ENCODE peak calls at places on chromosomes 7 and 10, in six cellular contexts. Q, V, E, F, A and U are unnamed samples.

GRCh38 chr10:85851300-85851699 is 515.3 kb downstream of the GRID1 start:
- DNase-seq in Q (no peak), V (peak), E (peak), F (no peak), A (no peak), U (peak)

GRCh38 chr7:55053651-55054226 is 34.9 kb downstream of the EGFR start:
- DNase-seq in Q (no peak), V (no peak), E (no peak), F (no peak), A (no peak), U (peak)

GRCh38 chr10:58631715-58632114 is 119.0 kb downstream of the BICC1 start:
- DNase-seq in Q (no peak), V (peak), E (peak), F (no peak), A (no peak), U (peak)

GRCh38 chr10:17386616-17387075 is 67.7 kb downstream of the ST8SIA6 start:
- DNase-seq in Q (no peak), V (peak), E (peak), F (no peak), A (no peak), U (peak)

GRCh38 chr7:107890493-107890961 is 456 bp upstream of the DLD start:
- DNase-seq in Q (no peak), V (no peak), E (no peak), F (no peak), A (no peak), U (no peak)

GRCh38 chr10:29859521-29860130 is 199.8 kb downstream of the JCAD start:
- DNase-seq in Q (no peak), V (peak), E (no peak), F (no peak), A (no peak), U (peak)

GRCh38 chr7:3272691-3273141 is 28.3 kb upstream of the SDK1 start:
- DNase-seq in Q (peak), V (peak), E (peak), F (no peak), A (no peak), U (peak)

GRCh38 chr10:73232887-73233286 is 14.2 kb downstream of the DNAJC9 start:
- DNase-seq in Q (no peak), V (no peak), E (no peak), F (no peak), A (no peak), U (no peak)

GRCh38 chr10:29703276-29703675 is 68.5 kb upstream of the SVIL start:
- DNase-seq in Q (no peak), V (no peak), E (no peak), F (no peak), A (no peak), U (no peak)

GRCh38 chr10:80697926-80698325 is 160.2 kb downstream of the SH2D4B start:
- DNase-seq in Q (no peak), V (no peak), E (no peak), F (no peak), A (no peak), U (no peak)

GRCh38 chr10:88386878-88387773 is 196.0 kb downstream of the RNLS start:
- DNase-seq in Q (peak), V (peak), E (peak), F (peak), A (no peak), U (peak)

GRCh38 chr10:130169136-130169888 is 33.1 kb downstream of the GLRX3 start:
- DNase-seq in Q (no peak), V (peak), E (peak), F (no peak), A (no peak), U (peak)

GRCh38 chr7:25180592-25180923 is 47.7 kb downstream of the NPVF start:
- DNase-seq in Q (no peak), V (no peak), E (no peak), F (no peak), A (no peak), U (no peak)

GRCh38 chr10:113420733-113421200 is 132.1 kb upstream of the HABP2 start:
- DNase-seq in Q (no peak), V (no peak), E (no peak), F (no peak), A (no peak), U (no peak)

DNA sequence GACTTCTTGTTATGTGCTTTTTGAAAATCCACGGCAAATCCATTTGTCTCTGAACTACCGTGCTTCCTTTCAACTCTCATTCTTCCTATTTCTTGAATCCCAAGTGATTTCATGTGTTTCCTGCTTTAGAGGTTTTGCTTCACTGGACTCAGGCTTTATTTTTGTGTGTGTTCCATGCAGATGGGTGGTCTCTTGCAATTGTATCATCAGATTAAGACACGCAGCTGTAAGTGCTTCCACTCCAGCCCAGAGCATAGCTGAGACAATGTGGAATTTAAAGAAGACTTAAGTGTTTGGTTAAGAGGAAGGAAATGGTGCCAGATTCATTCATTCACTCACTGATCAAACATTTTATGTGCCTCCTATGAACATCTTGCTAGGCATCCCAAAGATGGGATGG is 46.3 kb upstream of the LRRC17 start:
- DNase-seq in Q (no peak), V (no peak), E (no peak), F (no peak), A (no peak), U (no peak)
- H3K4me3 ChIP-seq in Q (no peak), V (no peak), E (no peak), F (no peak), A (no peak), U (no peak)

DNA sequence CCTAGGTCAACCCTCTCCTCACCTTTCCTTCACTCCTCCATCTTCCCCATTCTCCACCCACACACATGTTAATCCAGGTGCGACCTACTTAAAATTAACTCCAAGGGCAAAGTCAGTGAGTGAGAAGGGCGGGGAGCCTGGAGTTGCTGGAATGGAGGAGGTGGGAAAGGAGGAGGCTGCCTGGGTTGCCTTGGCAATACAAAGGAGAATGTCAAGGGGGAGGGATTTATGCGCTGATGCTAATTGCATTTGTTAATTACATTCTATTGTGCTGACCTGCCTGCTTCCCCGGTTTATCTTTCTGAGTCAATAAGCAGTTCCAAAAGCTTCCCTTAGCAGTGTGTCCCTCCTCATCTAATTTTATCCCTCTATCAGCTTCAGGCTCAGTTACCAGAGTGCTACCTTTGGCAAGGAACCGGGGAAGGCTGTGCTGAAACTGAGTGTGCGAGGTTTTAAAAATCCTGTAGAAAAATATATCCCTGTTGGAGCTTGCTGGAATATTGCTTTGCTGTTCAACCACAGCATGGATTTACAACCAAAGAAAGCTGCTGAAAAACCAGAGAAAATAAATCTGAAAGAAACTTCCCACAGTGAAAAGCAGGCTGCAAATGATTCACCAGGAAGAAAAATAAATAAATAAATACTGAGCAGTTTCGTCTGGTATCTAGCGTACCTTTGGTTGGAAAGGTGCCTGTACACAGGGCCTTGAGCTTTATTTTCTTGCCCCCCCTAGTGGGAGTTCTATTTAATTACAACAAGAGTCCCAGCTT is 113.2 kb upstream of the DGKB start:
- DNase-seq in Q (peak), V (peak), E (peak), F (no peak), A (no peak), U (peak)
- TF ChIP-seq CTCF in Q (peak), V (peak), E (peak), F (peak), A (peak), U (peak)

GRCh38 chr10:62049815-62050626 is 148.5 kb downstream of the ARID5B start:
- DNase-seq in Q (no peak), V (peak), E (peak), F (no peak), A (no peak), U (peak)
- H3K4me3 ChIP-seq in Q (no peak), V (peak), E (peak), F (peak), A (peak), U (peak)

DNA sequence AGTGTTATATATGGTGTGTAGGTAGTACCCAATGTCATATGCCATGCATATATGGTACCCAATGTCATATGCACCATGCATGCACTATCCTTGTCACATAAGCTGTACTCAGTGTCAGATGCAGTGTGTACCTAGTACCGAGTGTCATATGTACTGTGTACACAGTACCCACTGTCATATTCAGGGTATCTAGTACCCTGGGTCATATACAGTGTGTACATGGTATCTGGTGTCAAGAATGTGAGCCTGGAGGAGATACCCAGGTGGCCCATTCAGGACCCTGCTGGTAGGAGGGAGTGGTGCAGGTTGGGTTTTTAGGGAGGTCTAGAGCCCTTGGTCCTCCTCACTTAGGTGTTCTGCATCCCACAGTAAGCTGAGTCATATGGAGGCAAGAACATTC is 1.8 kb downstream of the ZMYND11 start:
- DNase-seq in Q (no peak), V (peak), E (peak), F (peak), A (no peak), U (no peak)
- TF ChIP-seq CTCF in Q (no peak), V (peak), E (peak), F (peak), A (peak), U (peak)

DNA sequence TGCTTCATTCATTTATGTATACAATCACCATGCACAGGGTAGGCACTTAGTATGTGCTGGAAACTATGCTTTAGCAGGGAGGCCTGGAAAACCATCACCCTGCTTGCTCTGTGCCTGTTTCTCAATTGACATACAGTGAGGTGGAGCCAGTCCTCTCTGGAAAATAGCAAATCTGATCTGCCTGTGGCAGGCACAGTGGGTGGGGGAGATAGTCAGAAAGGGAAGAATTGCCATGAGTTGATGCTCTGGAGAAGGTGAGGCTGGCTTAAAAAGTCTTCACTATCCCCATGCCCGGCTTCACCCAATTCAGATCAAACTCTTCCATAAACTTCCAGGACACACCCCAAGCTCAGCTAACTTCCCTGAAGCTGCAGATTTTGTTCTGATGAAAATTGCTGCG is 84.8 kb downstream of the ANK3 start:
- DNase-seq in Q (no peak), V (no peak), E (no peak), F (no peak), A (no peak), U (no peak)
- H3K4me3 ChIP-seq in Q (no peak), V (no peak), E (no peak), F (no peak), A (no peak), U (no peak)

GRCh38 chr7:154744226-154744860 is 258.6 kb downstream of the PAXIP1 start:
- DNase-seq in Q (peak), V (no peak), E (no peak), F (peak), A (no peak), U (peak)
- TF ChIP-seq CTCF in Q (peak), V (peak), E (peak), F (peak), A (peak), U (peak)

DNA sequence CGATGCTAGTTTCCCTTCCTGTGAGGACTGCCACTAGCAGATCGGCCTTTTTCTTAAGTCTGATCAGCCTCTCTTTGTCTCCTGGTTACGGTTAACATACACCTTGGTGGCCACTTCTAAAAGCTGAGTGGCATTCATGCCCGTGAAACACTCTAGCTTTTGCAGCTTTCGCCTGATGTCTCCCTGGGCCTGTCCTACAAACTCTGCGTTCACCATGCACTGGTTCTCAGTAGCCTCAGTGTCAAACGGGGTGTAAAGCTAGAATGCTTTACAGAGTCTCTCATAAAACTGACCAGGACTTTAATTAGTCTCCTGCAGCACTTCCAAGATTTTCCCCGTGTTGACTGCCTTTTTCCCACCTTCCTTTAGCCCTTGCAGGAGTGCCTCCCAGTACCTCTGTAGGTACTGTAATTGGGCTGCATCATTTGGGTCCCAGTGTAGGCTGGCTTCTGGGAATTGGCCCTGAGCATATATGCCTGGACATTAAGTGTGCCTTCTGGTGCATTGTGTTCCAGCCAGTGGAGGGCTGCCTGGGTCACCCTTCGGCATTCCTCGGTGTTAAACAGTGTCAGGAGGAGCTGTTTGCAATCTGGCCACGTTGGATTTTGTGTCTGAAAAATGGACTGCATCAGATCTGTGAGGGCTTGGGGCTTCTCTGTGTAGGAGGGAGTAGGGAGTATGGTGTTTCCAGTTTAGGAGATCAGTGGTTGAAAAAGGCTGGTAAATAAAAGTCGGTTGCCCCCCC is 6.5 kb upstream of the ZNF117 start:
- DNase-seq in Q (no peak), V (no peak), E (no peak), F (no peak), A (no peak), U (no peak)
- H3K4me3 ChIP-seq in Q (no peak), V (no peak), E (no peak), F (no peak), A (no peak), U (no peak)

GRCh38 chr7:151012921-151013347 is 11.4 kb downstream of the ATG9B start:
- DNase-seq in Q (no peak), V (peak), E (peak), F (no peak), A (no peak), U (peak)
- TF ChIP-seq CTCF in Q (no peak), V (peak), E (peak), F (peak), A (peak), U (peak)

GRCh38 chr7:143279186-143280098 is 5.3 kb upstream of the TMEM139 start:
- DNase-seq in Q (no peak), V (peak), E (peak), F (no peak), A (no peak), U (peak)
- H3K4me3 ChIP-seq in Q (no peak), V (no peak), E (no peak), F (no peak), A (no peak), U (no peak)

DNA sequence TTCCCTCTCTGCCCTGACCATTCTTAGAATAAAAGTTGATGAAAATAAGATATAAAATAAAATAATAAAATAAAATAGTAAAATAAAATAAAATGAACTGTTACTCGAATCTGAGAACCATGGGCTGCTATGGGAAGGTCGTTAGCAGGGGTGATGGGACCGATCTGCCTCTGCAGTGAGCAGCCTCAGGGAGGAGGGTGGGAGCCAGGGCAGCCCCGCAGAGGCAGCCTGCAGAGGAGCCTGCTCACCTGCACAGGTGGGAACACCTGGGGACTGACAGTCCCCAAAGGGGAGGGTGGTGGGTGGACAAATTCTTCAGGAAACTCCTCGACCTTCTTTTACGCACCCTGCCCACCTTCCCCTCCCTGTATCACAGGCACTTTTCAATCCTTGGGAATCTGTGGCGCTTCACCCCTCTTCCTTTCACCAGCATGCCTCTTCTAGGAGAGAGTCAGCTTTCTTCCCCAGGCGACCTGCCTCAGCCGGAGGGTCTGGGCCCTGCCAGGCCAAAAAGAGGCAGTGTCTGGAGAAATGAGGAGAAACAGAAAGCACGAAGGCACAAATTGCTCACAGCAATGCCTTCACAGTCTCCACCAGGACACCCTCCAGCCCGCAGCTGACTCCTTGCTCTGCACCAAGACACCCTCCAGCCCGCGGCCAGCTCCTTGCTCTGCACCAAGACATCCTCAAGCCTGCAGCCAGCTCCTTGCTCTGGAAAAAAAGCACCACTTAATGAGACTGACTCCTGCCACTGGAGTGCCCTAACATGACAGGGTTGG is 368.4 kb upstream of the SHH start:
- DNase-seq in Q (no peak), V (no peak), E (no peak), F (no peak), A (no peak), U (no peak)
- TF ChIP-seq CTCF in Q (no peak), V (no peak), E (no peak), F (no peak), A (no peak), U (no peak)